ENCODE peak calls at places on chromosomes 1 and 21, in seven cellular contexts. G is PC-9, D is tibial nerve, B is left lung, J is body of pancreas, Q is colonic mucosa, Y is upper lobe of right lung. T is an unnamed sample. For H3K4me1, the result is how much of the 10 kb centered on the place peaks cover.

GRCh38 chr1:182394055-182394775 is 2.6 kb upstream of the GLUL start:
- DNase-seq in G (no peak), D (peak), B (no peak), J (no peak), Q (no peak), Y (no peak), T (no peak)

GRCh38 chr1:90723561-90724108 is 6.5 kb upstream of the BARHL2 start:
- DNase-seq in G (no peak), D (no peak), B (no peak), J (no peak), Q (no peak), Y (no peak), T (no peak)

GRCh38 chr1:152758636-152759035 is 811 bp downstream of the KPRP start:
- DNase-seq in G (no peak), D (no peak), B (no peak), J (no peak), Q (no peak), Y (no peak), T (no peak)

GRCh38 chr1:45370575-45370974 is 30.3 kb upstream of the MUTYH start:
- DNase-seq in G (no peak), D (no peak), B (no peak), J (no peak), Q (no peak), Y (no peak), T (no peak)

GRCh38 chr1:158024737-158025136 is 31.3 kb downstream of the KIRREL1 start:
- DNase-seq in G (no peak), D (no peak), B (no peak), J (no peak), Q (no peak), Y (no peak), T (peak)

GRCh38 chr1:79902418-79902817 is 895.9 kb upstream of the ADGRL4 start:
- DNase-seq in G (no peak), D (no peak), B (no peak), J (no peak), Q (no peak), Y (no peak), T (no peak)

GRCh38 chr21:45748593-45748992 is 105.1 kb downstream of the PCBP3 start:
- DNase-seq in G (no peak), D (no peak), B (no peak), J (no peak), Q (no peak), Y (no peak), T (no peak)

GRCh38 chr21:42595281-42596187 is 57.9 kb upstream of the PDE9A start:
- DNase-seq in G (no peak), D (no peak), B (no peak), J (no peak), Q (no peak), Y (no peak), T (no peak)

GRCh38 chr1:52192436-52192835 is 50.5 kb downstream of the ZFYVE9 start:
- DNase-seq in G (no peak), D (no peak), B (no peak), J (no peak), Q (no peak), Y (no peak), T (no peak)

GRCh38 chr1:181548491-181548890 is 65.2 kb downstream of the CACNA1E start:
- DNase-seq in G (no peak), D (no peak), B (no peak), J (no peak), Q (no peak), Y (no peak), T (no peak)

GRCh38 chr1:59360170-59360569 is 63.3 kb downstream of the FGGY start:
- DNase-seq in G (peak), D (no peak), B (no peak), J (no peak), Q (no peak), Y (no peak), T (peak)

GRCh38 chr1:19484793-19485361 is 462 bp downstream of the CAPZB start:
- DNase-seq in G (no peak), D (no peak), B (peak), J (no peak), Q (no peak), Y (no peak), T (no peak)

GRCh38 chr1:153610334-153611023 is 2.5 kb downstream of the S100A16 start:
- DNase-seq in G (peak), D (no peak), B (no peak), J (no peak), Q (peak), Y (no peak), T (no peak)

GRCh38 chr1:104132386-104132973 is 382.8 kb downstream of the AMY1C start:
- DNase-seq in G (no peak), D (no peak), B (no peak), J (peak), Q (no peak), Y (no peak), T (no peak)

GRCh38 chr1:23217421-23218115 is at the start of gene HTR1D:
- DNase-seq in G (peak), D (no peak), B (no peak), J (peak), Q (no peak), Y (no peak), T (no peak)

GRCh38 chr1:25590096-25590824 is 26.3 kb upstream of the MAN1C1 start:
- DNase-seq in G (no peak), D (peak), B (no peak), J (peak), Q (no peak), Y (peak), T (no peak)

GRCh38 chr1:88566615-88567387 is 117.3 kb upstream of the PKN2 start:
- DNase-seq in G (no peak), D (no peak), B (no peak), J (no peak), Q (no peak), Y (no peak), T (no peak)

GRCh38 chr1:21939650-21940374 is 2.7 kb upstream of the HSPG2 start:
- DNase-seq in G (peak), D (peak), B (peak), J (peak), Q (peak), Y (peak), T (peak)

GRCh38 chr1:65949230-65949626 is 156.5 kb downstream of the PDE4B start:
- DNase-seq in G (no peak), D (peak), B (no peak), J (peak), Q (peak), Y (no peak), T (no peak)

GRCh38 chr1:235683653-235684052 is 34.1 kb upstream of the GNG4 start:
- DNase-seq in G (no peak), D (no peak), B (no peak), J (no peak), Q (no peak), Y (no peak), T (no peak)

GRCh38 chr21:45414396-45415187 is 9.6 kb downstream of the COL18A1 start:
- DNase-seq in G (no peak), D (no peak), B (no peak), J (peak), Q (no peak), Y (no peak), T (no peak)

GRCh38 chr21:34363733-34364132 is at the start of gene KCNE2:
- DNase-seq in G (no peak), D (no peak), B (no peak), J (no peak), Q (no peak), Y (no peak), T (peak)

GRCh38 chr1:111467805-111468716 is 5.7 kb upstream of the C1orf162 start:
- DNase-seq in G (no peak), D (no peak), B (no peak), J (no peak), Q (no peak), Y (no peak), T (no peak)
- TF ChIP-seq CTCF in G (no peak), D (no peak), B (no peak), J (no peak), Q (no peak), Y (no peak), T (no peak)

GRCh38 chr1:26789612-26789865 is 1.8 kb downstream of the PIGV start:
- DNase-seq in G (no peak), D (no peak), B (no peak), J (no peak), Q (no peak), Y (no peak), T (no peak)
- H3K27ac ChIP-seq in G (no peak), D (peak), B (no peak), J (no peak), Q (no peak), Y (no peak), T (peak)

GRCh38 chr1:156508955-156509234 is 8.3 kb upstream of the MEF2D start:
- DNase-seq in G (no peak), D (no peak), B (no peak), J (no peak), Q (no peak), Y (no peak), T (no peak)

GRCh38 chr1:156506450-156506849 is 5.9 kb upstream of the MEF2D start:
- DNase-seq in G (no peak), D (no peak), B (no peak), J (no peak), Q (no peak), Y (no peak), T (no peak)

GRCh38 chr1:156509424-156510035 is 9.0 kb upstream of the MEF2D start:
- DNase-seq in G (no peak), D (no peak), B (peak), J (no peak), Q (no peak), Y (peak), T (no peak)

GRCh38 chr1:156510709-156511108 is 10.1 kb upstream of the MEF2D start:
- DNase-seq in G (no peak), D (peak), B (peak), J (peak), Q (peak), Y (peak), T (peak)

GRCh38 chr1:156508205-156508954 is 7.8 kb upstream of the MEF2D start:
- DNase-seq in G (no peak), D (peak), B (peak), J (peak), Q (peak), Y (peak), T (peak)
- H3K4me1 ChIP-seq in G (under half), D (under half), B (under half), J (under half), Q (under half), Y (half or more), T (half or more)

DNA sequence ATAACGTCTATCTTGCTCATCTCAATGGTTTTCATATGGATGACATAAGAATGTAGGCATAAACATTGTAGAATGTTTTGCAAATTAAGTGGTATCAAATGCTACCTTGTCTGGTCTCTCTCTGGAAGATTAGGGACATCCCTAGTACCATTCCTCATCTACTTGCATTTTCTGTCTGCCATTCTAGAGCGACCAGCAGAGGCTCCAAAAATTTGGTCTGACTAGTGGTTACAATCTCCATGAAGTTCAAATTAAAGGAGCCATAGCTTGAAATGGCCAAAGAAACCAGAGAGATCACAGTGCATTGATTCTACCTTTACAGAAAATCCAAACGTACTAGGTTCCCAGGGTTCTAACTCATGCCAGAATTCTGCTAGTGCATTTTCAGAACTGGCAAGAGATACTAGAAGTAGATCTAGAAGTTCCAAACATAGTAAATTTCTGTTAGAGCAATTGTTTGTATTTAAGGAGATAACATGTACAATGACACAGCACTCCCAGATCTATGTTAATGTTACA is 1.1 kb downstream of the CD84 start:
- DNase-seq in G (no peak), D (no peak), B (no peak), J (no peak), Q (no peak), Y (no peak), T (no peak)
- TF ChIP-seq CTCF in G (no peak), D (no peak), B (no peak), J (no peak), Q (no peak), Y (no peak), T (no peak)

DNA sequence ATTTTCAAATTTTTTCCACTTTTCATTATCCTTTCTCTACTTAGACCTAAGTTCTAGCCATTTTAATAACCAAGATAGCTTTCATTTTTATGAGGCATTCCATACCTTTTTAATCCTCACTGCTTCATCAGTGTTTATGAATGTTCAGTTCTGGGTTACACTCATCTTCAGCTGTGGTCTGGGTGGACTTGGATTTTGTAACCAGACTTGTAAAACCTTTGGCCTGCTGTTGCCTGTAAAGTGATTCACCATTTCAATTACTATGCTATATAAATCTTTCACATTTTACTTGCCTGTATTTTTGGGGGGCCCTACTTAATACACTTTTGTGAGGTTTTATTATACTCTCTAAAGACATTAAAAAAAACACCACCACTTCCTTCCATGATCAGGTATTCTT is 46.2 kb downstream of the USP25 start:
- DNase-seq in G (no peak), D (no peak), B (no peak), J (no peak), Q (no peak), Y (no peak), T (no peak)
- H3K27ac ChIP-seq in G (no peak), D (no peak), B (no peak), J (no peak), Q (no peak), Y (no peak), T (no peak)

GRCh38 chr1:39151267-39151666 is 53.2 kb upstream of the MACF1 start:
- DNase-seq in G (no peak), D (no peak), B (no peak), J (no peak), Q (no peak), Y (no peak), T (no peak)
- H3K4me1 ChIP-seq in G (under half), D (under half), B (half or more), J (under half), Q (under half), Y (half or more), T (under half)

T was measured in ascending aorta.